ENCODE peak calls at places on chromosomes 16 and 17, in eight cellular contexts. One of them, this sample, is unnamed. For H3K36me3, the result is how much of the 10 kb centered on the place peaks cover.

GRCh38 chr17:55177159-55177913 is 87.4 kb upstream of the HLF start:
- DNase-seq in SK-N-SH: no peak
- DNase-seq in OCI-LY7: peak
- DNase-seq in IMR-90: no peak
- DNase-seq in fibroblast of lung: no peak
- DNase-seq in PC-3: peak
- DNase-seq in GM23248: peak
- DNase-seq in mammary epithelial cell: no peak
- DNase-seq in this sample: no peak

GRCh38 chr16:66830422-66831404 is at the start of gene NAE1:
- DNase-seq in SK-N-SH: peak
- DNase-seq in OCI-LY7: peak
- DNase-seq in IMR-90: peak
- DNase-seq in fibroblast of lung: peak
- DNase-seq in PC-3: peak
- DNase-seq in GM23248: peak
- DNase-seq in mammary epithelial cell: peak
- DNase-seq in this sample: peak

GRCh38 chr17:32277284-32277683 is 11.7 kb downstream of the RHBDL3 start:
- DNase-seq in SK-N-SH: no peak
- DNase-seq in OCI-LY7: no peak
- DNase-seq in IMR-90: peak
- DNase-seq in fibroblast of lung: peak
- DNase-seq in PC-3: no peak
- DNase-seq in GM23248: peak
- DNase-seq in mammary epithelial cell: no peak
- DNase-seq in this sample: no peak

GRCh38 chr16:69481901-69482341 is 57.5 kb downstream of the CYB5B start:
- DNase-seq in SK-N-SH: no peak
- DNase-seq in OCI-LY7: no peak
- DNase-seq in IMR-90: peak
- DNase-seq in fibroblast of lung: peak
- DNase-seq in PC-3: no peak
- DNase-seq in GM23248: peak
- DNase-seq in mammary epithelial cell: peak
- DNase-seq in this sample: no peak

GRCh38 chr17:81556863-81557262 is 4.7 kb upstream of the FAAP100 start:
- DNase-seq in SK-N-SH: no peak
- DNase-seq in OCI-LY7: no peak
- DNase-seq in IMR-90: no peak
- DNase-seq in fibroblast of lung: no peak
- DNase-seq in PC-3: no peak
- DNase-seq in GM23248: no peak
- DNase-seq in mammary epithelial cell: no peak
- DNase-seq in this sample: no peak

GRCh38 chr16:30142672-30143346 is 19.8 kb upstream of the MAPK3 start:
- DNase-seq in SK-N-SH: no peak
- DNase-seq in OCI-LY7: peak
- DNase-seq in IMR-90: no peak
- DNase-seq in fibroblast of lung: no peak
- DNase-seq in PC-3: peak
- DNase-seq in GM23248: peak
- DNase-seq in mammary epithelial cell: no peak
- DNase-seq in this sample: peak

GRCh38 chr17:56440391-56440790 is 153.1 kb upstream of the NOG start:
- DNase-seq in SK-N-SH: no peak
- DNase-seq in OCI-LY7: no peak
- DNase-seq in IMR-90: peak
- DNase-seq in fibroblast of lung: no peak
- DNase-seq in PC-3: no peak
- DNase-seq in GM23248: peak
- DNase-seq in mammary epithelial cell: peak
- DNase-seq in this sample: no peak

GRCh38 chr17:57518587-57519118 is 226.4 kb downstream of the CCDC182 start:
- DNase-seq in SK-N-SH: peak
- DNase-seq in OCI-LY7: no peak
- DNase-seq in IMR-90: no peak
- DNase-seq in fibroblast of lung: peak
- DNase-seq in PC-3: no peak
- DNase-seq in GM23248: no peak
- DNase-seq in mammary epithelial cell: no peak
- DNase-seq in this sample: no peak

GRCh38 chr17:34420254-34420766 is 57.3 kb upstream of the CCL1 start:
- DNase-seq in SK-N-SH: peak
- DNase-seq in OCI-LY7: peak
- DNase-seq in IMR-90: peak
- DNase-seq in fibroblast of lung: peak
- DNase-seq in PC-3: peak
- DNase-seq in GM23248: peak
- DNase-seq in mammary epithelial cell: peak
- DNase-seq in this sample: peak

GRCh38 chr17:37446027-37446426 is 39.3 kb downstream of the TADA2A start:
- DNase-seq in SK-N-SH: no peak
- DNase-seq in OCI-LY7: no peak
- DNase-seq in IMR-90: no peak
- DNase-seq in fibroblast of lung: no peak
- DNase-seq in PC-3: peak
- DNase-seq in GM23248: no peak
- DNase-seq in mammary epithelial cell: no peak
- DNase-seq in this sample: peak

GRCh38 chr17:73855933-73856332 is 211.7 kb upstream of the SDK2 start:
- DNase-seq in SK-N-SH: no peak
- DNase-seq in OCI-LY7: no peak
- DNase-seq in IMR-90: no peak
- DNase-seq in fibroblast of lung: no peak
- DNase-seq in PC-3: no peak
- DNase-seq in GM23248: peak
- DNase-seq in mammary epithelial cell: peak
- DNase-seq in this sample: no peak

GRCh38 chr16:16162591-16162990 is 60.7 kb downstream of the ABCC6 start:
- DNase-seq in SK-N-SH: no peak
- DNase-seq in OCI-LY7: peak
- DNase-seq in IMR-90: no peak
- DNase-seq in fibroblast of lung: no peak
- DNase-seq in PC-3: no peak
- DNase-seq in GM23248: no peak
- DNase-seq in mammary epithelial cell: no peak
- DNase-seq in this sample: no peak

GRCh38 chr16:49821614-49822282 is 34.2 kb downstream of the ZNF423 start:
- DNase-seq in SK-N-SH: peak
- DNase-seq in OCI-LY7: no peak
- DNase-seq in IMR-90: no peak
- DNase-seq in fibroblast of lung: no peak
- DNase-seq in PC-3: no peak
- DNase-seq in GM23248: no peak
- DNase-seq in mammary epithelial cell: no peak
- DNase-seq in this sample: no peak

GRCh38 chr16:89426736-89427525 is 63.4 kb downstream of the ANKRD11 start:
- DNase-seq in SK-N-SH: no peak
- DNase-seq in OCI-LY7: no peak
- DNase-seq in IMR-90: peak
- DNase-seq in fibroblast of lung: no peak
- DNase-seq in PC-3: no peak
- DNase-seq in GM23248: peak
- DNase-seq in mammary epithelial cell: no peak
- DNase-seq in this sample: no peak

DNA sequence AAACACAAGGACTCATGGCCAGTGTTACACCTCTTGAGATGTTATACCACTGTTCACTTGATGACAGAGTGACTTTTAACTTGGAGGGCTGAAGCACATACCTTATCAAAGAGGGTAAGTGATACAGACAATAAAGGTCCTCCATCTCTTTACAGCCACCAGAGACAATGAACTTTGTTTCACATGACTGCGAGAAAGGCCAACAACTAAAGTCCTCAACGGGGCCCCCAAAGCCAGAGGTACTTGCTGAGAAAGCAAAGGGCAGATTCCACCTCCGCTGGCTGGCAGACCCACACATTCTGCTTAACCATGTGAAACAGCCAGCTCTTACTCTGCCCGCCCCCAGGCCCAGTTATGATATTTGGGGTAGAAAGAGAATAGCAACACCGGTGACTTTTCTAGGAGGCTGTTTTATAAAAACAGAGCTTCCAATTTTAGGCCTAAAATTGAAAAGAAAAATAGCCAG is 21.4 kb downstream of the DCUN1D3 start:
- DNase-seq in SK-N-SH: no peak
- DNase-seq in OCI-LY7: no peak
- DNase-seq in IMR-90: no peak
- DNase-seq in fibroblast of lung: no peak
- DNase-seq in PC-3: no peak
- DNase-seq in GM23248: no peak
- DNase-seq in mammary epithelial cell: no peak
- DNase-seq in this sample: no peak
- H3K4me2 ChIP-seq in SK-N-SH: peak
- H3K4me2 ChIP-seq in OCI-LY7: no peak
- H3K4me2 ChIP-seq in IMR-90: peak
- H3K4me2 ChIP-seq in fibroblast of lung: peak
- H3K4me2 ChIP-seq in PC-3: peak
- H3K4me2 ChIP-seq in GM23248: peak
- H3K4me2 ChIP-seq in mammary epithelial cell: peak
- H3K4me2 ChIP-seq in this sample: peak

GRCh38 chr16:71956500-71956899 is 43.7 kb downstream of the PKD1L3 start:
- DNase-seq in SK-N-SH: no peak
- DNase-seq in OCI-LY7: no peak
- DNase-seq in IMR-90: no peak
- DNase-seq in fibroblast of lung: peak
- DNase-seq in PC-3: no peak
- DNase-seq in GM23248: no peak
- DNase-seq in mammary epithelial cell: no peak
- DNase-seq in this sample: no peak

GRCh38 chr16:71954699-71955195 is 45.5 kb downstream of the PKD1L3 start:
- DNase-seq in SK-N-SH: no peak
- DNase-seq in OCI-LY7: no peak
- DNase-seq in IMR-90: no peak
- DNase-seq in fibroblast of lung: no peak
- DNase-seq in PC-3: no peak
- DNase-seq in GM23248: no peak
- DNase-seq in mammary epithelial cell: peak
- DNase-seq in this sample: no peak

GRCh38 chr16:71954180-71954579 is 46.0 kb downstream of the PKD1L3 start:
- DNase-seq in SK-N-SH: no peak
- DNase-seq in OCI-LY7: no peak
- DNase-seq in IMR-90: no peak
- DNase-seq in fibroblast of lung: no peak
- DNase-seq in PC-3: no peak
- DNase-seq in GM23248: no peak
- DNase-seq in mammary epithelial cell: no peak
- DNase-seq in this sample: no peak

GRCh38 chr16:71952818-71953217 is 47.4 kb downstream of the PKD1L3 start:
- DNase-seq in SK-N-SH: no peak
- DNase-seq in OCI-LY7: no peak
- DNase-seq in IMR-90: no peak
- DNase-seq in fibroblast of lung: no peak
- DNase-seq in PC-3: no peak
- DNase-seq in GM23248: no peak
- DNase-seq in mammary epithelial cell: no peak
- DNase-seq in this sample: no peak
- H3K4me3 ChIP-seq in SK-N-SH: no peak
- H3K4me3 ChIP-seq in OCI-LY7: no peak
- H3K4me3 ChIP-seq in IMR-90: no peak
- H3K4me3 ChIP-seq in fibroblast of lung: no peak
- H3K4me3 ChIP-seq in PC-3: no peak
- H3K4me3 ChIP-seq in GM23248: no peak
- H3K4me3 ChIP-seq in mammary epithelial cell: no peak
- H3K4me3 ChIP-seq in this sample: no peak

GRCh38 chr17:82598256-82599011 is 49.8 kb downstream of the WDR45B start:
- DNase-seq in SK-N-SH: peak
- DNase-seq in OCI-LY7: no peak
- DNase-seq in IMR-90: peak
- DNase-seq in fibroblast of lung: peak
- DNase-seq in PC-3: no peak
- DNase-seq in GM23248: peak
- DNase-seq in mammary epithelial cell: no peak
- DNase-seq in this sample: no peak

GRCh38 chr17:82601447-82602000 is 46.7 kb downstream of the WDR45B start:
- DNase-seq in SK-N-SH: peak
- DNase-seq in OCI-LY7: no peak
- DNase-seq in IMR-90: no peak
- DNase-seq in fibroblast of lung: no peak
- DNase-seq in PC-3: no peak
- DNase-seq in GM23248: no peak
- DNase-seq in mammary epithelial cell: no peak
- DNase-seq in this sample: no peak

GRCh38 chr17:82602487-82602886 is 45.8 kb downstream of the WDR45B start:
- DNase-seq in SK-N-SH: peak
- DNase-seq in OCI-LY7: no peak
- DNase-seq in IMR-90: no peak
- DNase-seq in fibroblast of lung: no peak
- DNase-seq in PC-3: no peak
- DNase-seq in GM23248: no peak
- DNase-seq in mammary epithelial cell: no peak
- DNase-seq in this sample: no peak

GRCh38 chr17:82600731-82601446 is 47.4 kb downstream of the WDR45B start:
- DNase-seq in SK-N-SH: peak
- DNase-seq in OCI-LY7: no peak
- DNase-seq in IMR-90: no peak
- DNase-seq in fibroblast of lung: no peak
- DNase-seq in PC-3: no peak
- DNase-seq in GM23248: no peak
- DNase-seq in mammary epithelial cell: no peak
- DNase-seq in this sample: no peak

GRCh38 chr17:82599674-82600661 is 48.3 kb downstream of the WDR45B start:
- DNase-seq in SK-N-SH: peak
- DNase-seq in OCI-LY7: peak
- DNase-seq in IMR-90: no peak
- DNase-seq in fibroblast of lung: no peak
- DNase-seq in PC-3: no peak
- DNase-seq in GM23248: no peak
- DNase-seq in mammary epithelial cell: no peak
- DNase-seq in this sample: no peak
- H3K36me3 ChIP-seq in SK-N-SH: half or more
- H3K36me3 ChIP-seq in OCI-LY7: half or more
- H3K36me3 ChIP-seq in IMR-90: half or more
- H3K36me3 ChIP-seq in fibroblast of lung: under half
- H3K36me3 ChIP-seq in PC-3: half or more
- H3K36me3 ChIP-seq in GM23248: under half
- H3K36me3 ChIP-seq in mammary epithelial cell: under half
- H3K36me3 ChIP-seq in this sample: under half

DNA sequence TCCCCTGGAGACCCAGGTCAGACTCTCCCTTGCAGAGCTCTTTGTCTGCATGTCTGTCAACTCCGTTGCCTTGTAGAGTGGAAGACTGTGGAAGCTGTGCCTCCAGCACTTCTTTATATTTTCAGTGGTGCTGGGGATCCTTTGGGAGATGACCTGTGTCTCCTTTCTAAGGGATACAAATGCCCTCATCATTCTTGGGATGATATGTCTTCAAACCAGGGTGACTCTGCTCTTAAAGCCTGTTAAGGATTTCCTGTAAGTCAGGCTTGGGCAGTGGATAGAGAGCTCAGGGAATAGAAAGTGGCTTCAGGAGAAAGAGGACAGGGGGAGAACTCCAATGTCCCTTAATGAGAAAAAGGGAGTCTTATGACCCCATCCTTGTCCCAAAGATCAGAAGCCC is 1.5 kb downstream of the HOXB3 start:
- DNase-seq in SK-N-SH: no peak
- DNase-seq in OCI-LY7: no peak
- DNase-seq in IMR-90: peak
- DNase-seq in fibroblast of lung: peak
- DNase-seq in PC-3: no peak
- DNase-seq in GM23248: peak
- DNase-seq in mammary epithelial cell: no peak
- DNase-seq in this sample: no peak
- H3K4me2 ChIP-seq in SK-N-SH: no peak
- H3K4me2 ChIP-seq in OCI-LY7: no peak
- H3K4me2 ChIP-seq in IMR-90: peak
- H3K4me2 ChIP-seq in fibroblast of lung: peak
- H3K4me2 ChIP-seq in PC-3: no peak
- H3K4me2 ChIP-seq in GM23248: no peak
- H3K4me2 ChIP-seq in mammary epithelial cell: no peak
- H3K4me2 ChIP-seq in this sample: no peak

This sample was measured in PC-9.